ENCODE peak calls at places on chromosomes 16 and 17, in nine cellular contexts. U is GM23338, N is PC-9, H is SK-N-SH, S is GM23248, M is PC-3, B is hepatocyte, F is HCT116, K is Karpas-422. V is an unnamed sample. For H3K4me1 and H3K9me2, the result is how much of the 10 kb centered on the place peaks cover.

GRCh38 chr16:31504159-31504558 is 4.0 kb downstream of the RUSF1 start:
- DNase-seq in S (no peak), N (no peak), M (no peak), H (no peak), U (no peak), F (no peak), B (no peak), K (no peak), V (no peak)

GRCh38 chr16:21260870-21261791 is 17.0 kb downstream of the CRYM start:
- DNase-seq in F (peak), B (peak), N (no peak), U (no peak), H (no peak), K (no peak), S (peak), M (peak), V (no peak)

GRCh38 chr16:68538880-68539701 is at the start of gene ZFP90:
- DNase-seq in F (peak), H (peak), M (peak), K (peak), B (peak), S (peak), N (peak), U (peak), V (peak)

GRCh38 chr16:81703177-81704155 is 75.6 kb upstream of the PLCG2 start:
- DNase-seq in F (peak), B (peak), S (peak), M (peak), U (peak), H (no peak), N (no peak), K (no peak), V (no peak)

GRCh38 chr17:46929413-46929812 is 6.5 kb downstream of the GOSR2 start:
- DNase-seq in F (no peak), K (no peak), S (peak), U (no peak), N (no peak), M (peak), B (peak), H (no peak), V (no peak)

GRCh38 chr17:59287452-59287851 is 44.0 kb upstream of the YPEL2 start:
- DNase-seq in S (peak), B (no peak), U (no peak), F (peak), M (peak), K (peak), N (no peak), H (no peak), V (peak)

GRCh38 chr16:11156401-11156800 is 99.6 kb downstream of the SOCS1 start:
- DNase-seq in F (no peak), H (no peak), K (no peak), S (no peak), U (no peak), B (no peak), M (no peak), N (no peak), V (no peak)

GRCh38 chr16:87278191-87279093 is 38.8 kb downstream of the C16orf95 start:
- DNase-seq in U (peak), K (peak), B (peak), S (peak), F (peak), M (peak), H (peak), N (peak), V (peak)

GRCh38 chr16:16971042-16971441 is 499.7 kb downstream of the XYLT1 start:
- DNase-seq in S (no peak), F (no peak), K (no peak), U (no peak), M (no peak), H (no peak), N (no peak), B (no peak), V (no peak)

GRCh38 chr16:25735645-25736044 is 43.9 kb downstream of the HS3ST4 start:
- DNase-seq in B (no peak), H (no peak), S (no peak), F (no peak), K (no peak), N (no peak), M (no peak), U (peak), V (no peak)

GRCh38 chr16:69938981-69939820 is 11.9 kb upstream of the CLEC18A start:
- DNase-seq in U (peak), B (no peak), N (no peak), K (no peak), H (no peak), F (no peak), M (no peak), S (no peak), V (no peak)

GRCh38 chr17:35291802-35292201 is 48.9 kb downstream of the SLFN5 start:
- DNase-seq in S (peak), B (no peak), F (no peak), U (no peak), M (peak), H (no peak), N (no peak), K (no peak), V (no peak)

GRCh38 chr17:73165616-73166404 is 1.0 kb downstream of the SSTR2 start:
- DNase-seq in H (peak), U (peak), S (peak), B (no peak), K (peak), F (no peak), M (no peak), N (no peak), V (no peak)

GRCh38 chr17:68937890-68938514 is 17.2 kb downstream of the ABCA8 start:
- DNase-seq in N (no peak), M (no peak), U (no peak), K (no peak), F (no peak), H (no peak), B (peak), S (no peak), V (no peak)

GRCh38 chr16:26263406-26263805 is 571.6 kb downstream of the HS3ST4 start:
- DNase-seq in N (no peak), S (no peak), U (no peak), F (no peak), H (no peak), B (no peak), M (no peak), K (no peak), V (no peak)

GRCh38 chr17:57862410-57862989 is 12.7 kb upstream of the MRPS23 start:
- DNase-seq in B (no peak), M (no peak), N (no peak), F (no peak), K (no peak), U (peak), H (peak), S (no peak), V (no peak)
- H3K4me1 ChIP-seq in B (under half), M (under half), N (under half), F (half or more), K (under half), U (under half), H (under half), S (under half), V (under half)

GRCh38 chr17:5703736-5704135 is 119.4 kb upstream of the NLRP1 start:
- DNase-seq in S (no peak), N (no peak), M (no peak), U (peak), H (no peak), B (no peak), K (no peak), F (no peak), V (no peak)

GRCh38 chr17:5706835-5707234 is 122.5 kb upstream of the NLRP1 start:
- DNase-seq in U (peak), N (no peak), B (peak), K (peak), F (peak), H (peak), S (peak), M (peak), V (peak)

GRCh38 chr17:5707482-5707881 is 123.2 kb upstream of the NLRP1 start:
- DNase-seq in K (no peak), S (no peak), F (no peak), B (no peak), H (no peak), U (no peak), M (no peak), N (no peak), V (no peak)

GRCh38 chr17:5705876-5706420 is 121.6 kb upstream of the NLRP1 start:
- DNase-seq in B (no peak), K (no peak), M (no peak), S (no peak), U (no peak), F (no peak), N (no peak), H (no peak), V (no peak)

DNA sequence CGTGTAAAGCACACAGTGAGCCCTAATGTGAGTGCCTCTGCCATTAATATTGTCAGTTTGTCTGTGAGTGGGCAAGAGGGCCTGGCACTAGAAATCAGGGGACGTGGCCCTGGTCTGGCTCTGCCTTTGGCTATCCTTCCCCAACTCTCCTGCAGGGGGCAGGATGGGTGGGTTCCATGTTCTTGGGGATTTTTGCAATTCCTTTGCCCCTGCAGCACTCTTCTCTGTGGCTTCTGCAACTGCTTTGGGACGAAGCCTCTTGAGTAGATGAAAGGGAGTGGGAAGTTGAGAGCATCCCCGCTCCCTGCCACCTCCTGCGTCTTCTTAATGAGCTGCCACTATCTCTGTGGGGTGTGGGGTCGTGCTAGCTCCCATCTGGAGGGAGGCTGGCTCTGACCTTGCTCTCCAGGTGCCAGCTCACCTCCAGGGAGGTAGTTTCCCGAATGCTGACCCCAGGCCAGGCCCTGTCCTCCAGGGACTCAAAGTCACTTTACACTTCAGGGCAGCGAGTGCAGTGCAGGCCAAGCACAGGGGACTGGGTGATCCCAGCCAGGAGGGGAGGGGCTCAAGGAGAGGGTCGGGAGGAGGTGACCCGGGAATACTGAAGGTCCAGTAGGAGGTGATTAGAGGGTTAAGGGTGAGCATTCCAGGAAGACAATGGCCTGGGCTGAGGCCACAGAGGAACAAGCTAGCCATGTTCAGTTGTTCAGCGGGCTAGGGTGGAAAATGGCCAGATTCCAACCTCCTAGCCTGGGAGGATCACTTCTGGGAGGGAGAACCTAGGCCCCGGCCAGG is 121.0 kb upstream of the NLRP1 start:
- DNase-seq in S (peak), K (peak), U (peak), H (peak), B (no peak), F (no peak), N (no peak), M (no peak), V (peak)
- H3K9me2 ChIP-seq in S (under half), K (under half), U (under half), H (under half), B (under half), F (under half), N (under half), M (under half), V (under half)

GRCh38 chr16:89478576-89479221 is 11.7 kb downstream of the ANKRD11 start:
- DNase-seq in F (no peak), U (no peak), K (no peak), B (no peak), M (peak), S (peak), H (no peak), N (peak), V (no peak)
- H3K4me1 ChIP-seq in F (half or more), U (half or more), K (under half), B (half or more), M (under half), S (half or more), H (under half), N (half or more), V (half or more)

DNA sequence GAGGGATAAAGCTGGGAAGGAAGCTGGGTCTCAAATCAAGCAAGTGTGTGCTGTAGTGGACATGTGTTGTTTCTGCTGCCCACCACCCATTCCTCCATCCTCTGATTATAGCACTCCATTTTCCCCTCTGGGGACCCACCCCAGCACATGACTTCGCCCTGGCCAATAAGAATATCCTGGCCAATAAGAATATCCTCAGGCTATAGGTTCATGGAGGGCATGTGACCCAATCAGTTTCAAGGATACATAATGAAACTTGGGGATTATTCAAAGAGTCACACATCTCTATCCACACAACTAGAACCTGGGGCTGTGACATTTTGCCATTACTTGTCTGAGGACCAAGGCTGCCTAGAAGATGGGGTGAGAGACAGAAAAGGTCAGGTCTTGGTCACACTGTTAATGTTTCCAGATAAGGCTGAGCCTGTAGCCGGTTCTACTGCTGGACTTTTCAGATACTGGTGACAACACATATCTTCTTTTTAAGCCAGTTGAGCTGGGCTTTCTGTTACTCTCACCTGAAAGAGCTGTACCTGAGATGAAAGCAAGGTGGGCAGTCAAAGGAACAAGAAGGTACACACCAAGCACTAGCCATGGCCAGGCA is 33.7 kb downstream of the MYO18A start:
- DNase-seq in N (peak), F (no peak), H (no peak), S (no peak), K (peak), U (no peak), B (no peak), M (no peak), V (no peak)
- H3K9me2 ChIP-seq in N (under half), F (under half), H (under half), S (under half), K (under half), U (under half), B (under half), M (under half), V (under half)

GRCh38 chr17:79811036-79811887 is 14.4 kb upstream of the CBX8 start:
- DNase-seq in H (peak), M (peak), B (peak), K (peak), S (peak), U (peak), N (no peak), F (peak), V (peak)

GRCh38 chr17:79809530-79810137 is 12.8 kb upstream of the CBX8 start:
- DNase-seq in K (no peak), U (peak), B (no peak), F (no peak), H (peak), N (no peak), M (no peak), S (no peak), V (no peak)

GRCh38 chr17:79811888-79812205 is 15.0 kb upstream of the CBX8 start:
- DNase-seq in U (no peak), M (no peak), B (no peak), H (no peak), F (no peak), K (peak), N (no peak), S (no peak), V (no peak)

GRCh38 chr17:79808763-79809529 is 12.1 kb upstream of the CBX8 start:
- DNase-seq in H (no peak), K (peak), N (peak), F (peak), U (peak), S (no peak), M (peak), B (peak), V (peak)

DNA sequence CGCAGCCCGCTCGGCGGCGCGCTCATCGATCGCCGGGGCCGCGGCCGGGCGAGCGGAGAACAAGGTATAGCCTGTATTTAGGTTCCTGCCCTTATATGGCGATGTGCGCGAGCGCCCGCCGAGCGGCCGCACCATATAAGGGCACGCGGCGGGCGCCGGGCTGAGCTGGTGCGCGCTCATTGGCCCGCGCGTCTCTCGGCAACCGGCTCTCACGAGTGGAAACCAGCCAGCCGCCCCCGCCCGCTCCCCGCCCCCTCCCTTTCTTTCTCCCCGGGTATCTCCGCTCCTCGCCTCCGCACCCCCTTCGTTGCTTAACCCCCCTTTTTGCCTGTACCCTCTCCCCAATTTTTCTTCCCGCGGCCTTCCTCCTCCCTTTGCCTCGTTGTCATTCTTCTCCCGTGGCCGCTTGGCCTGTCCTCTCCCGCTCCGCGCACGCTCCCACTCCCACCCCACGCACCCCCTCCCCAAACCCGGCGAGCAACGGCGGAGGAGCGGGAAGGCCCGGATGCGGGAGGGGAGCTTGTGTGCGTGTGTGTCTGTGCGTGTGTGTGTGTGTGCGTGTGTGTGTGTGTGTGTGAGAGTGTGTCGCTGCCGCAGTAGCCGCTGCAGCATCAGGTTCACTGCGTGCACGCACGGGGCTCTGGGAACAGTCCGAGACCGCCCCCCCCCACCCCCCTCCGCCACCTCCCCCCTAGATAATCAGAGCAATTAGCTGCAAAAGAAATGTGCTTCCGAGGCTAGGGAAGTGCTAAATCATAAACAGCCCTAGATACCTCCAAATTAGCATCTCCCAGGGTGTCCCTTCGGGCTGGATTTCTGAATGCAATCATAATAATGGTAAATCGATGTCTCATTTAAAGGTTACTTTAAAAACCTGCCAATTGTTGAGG is 13.5 kb upstream of the CBX8 start:
- DNase-seq in S (peak), U (peak), B (peak), K (peak), F (peak), H (peak), M (peak), N (peak), V (peak)
- H3K4me1 ChIP-seq in S (under half), U (under half), B (under half), K (under half), F (under half), H (under half), M (under half), N (under half), V (under half)

GRCh38 chr17:19273731-19274130 is 36.6 kb downstream of the EPN2 start:
- DNase-seq in N (no peak), H (no peak), U (no peak), M (no peak), B (no peak), F (no peak), K (no peak), S (no peak), V (no peak)
- H3K9me2 ChIP-seq in N (under half), H (under half), U (under half), M (under half), B (under half), F (under half), K (under half), S (under half), V (under half)

DNA sequence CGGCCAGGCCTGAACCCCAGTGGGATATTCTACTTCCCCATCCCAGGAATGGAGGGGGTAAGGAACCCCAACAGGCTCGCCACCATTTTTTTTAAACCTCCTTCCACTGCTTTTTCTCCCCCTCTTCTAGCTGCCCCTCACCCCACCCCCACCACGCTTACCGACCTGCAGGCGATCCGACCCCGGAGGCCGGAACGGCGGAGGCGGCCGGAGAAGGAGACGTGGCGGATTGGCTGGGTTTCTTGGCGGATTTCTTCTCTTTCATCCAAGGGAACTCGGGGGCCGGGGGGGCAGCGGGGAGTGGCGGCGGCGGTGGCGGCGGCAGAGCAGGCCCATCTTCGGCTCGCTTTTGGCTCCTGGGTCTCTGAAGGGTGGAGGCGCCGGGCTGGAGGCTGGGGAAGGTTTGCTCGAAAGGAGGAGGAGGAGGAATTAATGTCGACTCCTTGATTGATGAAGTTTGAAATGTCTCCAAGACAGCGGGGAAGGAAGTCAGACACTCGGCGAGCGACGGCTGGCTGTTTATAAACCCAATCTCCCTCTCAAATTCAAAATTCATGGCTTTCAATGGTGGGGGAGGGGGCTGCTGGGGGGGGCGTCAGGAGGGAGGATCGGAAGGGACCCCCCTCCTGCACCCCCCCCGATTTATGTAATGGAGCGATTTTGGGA is 420 bp downstream of the HOXB2 start:
- DNase-seq in M (no peak), B (peak), N (no peak), U (peak), S (peak), F (no peak), H (no peak), K (no peak), V (no peak)
- H3K4me1 ChIP-seq in M (under half), B (under half), N (under half), U (half or more), S (half or more), F (under half), H (under half), K (under half), V (under half)

GRCh38 chr17:57490446-57490845 is 234.1 kb downstream of the MSI2 start:
- DNase-seq in M (no peak), H (no peak), B (no peak), U (no peak), N (peak), K (no peak), F (no peak), S (no peak), V (no peak)
- H3K9me2 ChIP-seq in M (under half), H (under half), B (under half), U (under half), N (under half), K (under half), F (under half), S (under half), V (under half)

GRCh38 chr17:4295686-4296085 is 31.9 kb upstream of the ANKFY1 start:
- DNase-seq in K (no peak), H (no peak), F (no peak), M (no peak), N (no peak), S (no peak), B (no peak), U (no peak), V (no peak)
- H3K4me1 ChIP-seq in K (under half), H (under half), F (under half), M (under half), N (under half), S (under half), B (under half), U (under half), V (under half)

GRCh38 chr17:2202996-2203575 is 100.5 kb downstream of the SMG6 start:
- DNase-seq in F (no peak), B (no peak), K (no peak), M (no peak), H (no peak), N (no peak), U (no peak), S (no peak), V (no peak)
- H3K9me2 ChIP-seq in F (under half), B (under half), K (under half), M (under half), H (under half), N (under half), U (under half), S (under half), V (under half)

V was measured in OCI-LY7.